ENCODE peak calls at places on chromosomes 16 and 17, in four cellular contexts. G is GM12878, S is H1, P is HepG2. C is an unnamed sample. For H3K4me1, the result is how much of the 10 kb centered on the place peaks cover.

GRCh38 chr16:87319997-87320491 is 2.9 kb upstream of the C16orf95 start:
- DNase-seq in P (no peak), G (no peak), S (no peak), C (no peak)

GRCh38 chr17:65046236-65046635 is 10.3 kb downstream of the GNA13 start:
- DNase-seq in S (no peak), P (no peak), G (no peak), C (no peak)

GRCh38 chr16:88988980-88989791 is 12.2 kb upstream of the CBFA2T3 start:
- DNase-seq in S (no peak), P (no peak), G (no peak), C (no peak)

GRCh38 chr16:2267913-2268666 is at the start of gene RNPS1:
- DNase-seq in P (peak), G (peak), S (peak), C (peak)

GRCh38 chr17:36994438-36994837 is 45.7 kb downstream of the AATF start:
- DNase-seq in G (no peak), P (no peak), S (no peak), C (no peak)

GRCh38 chr16:87725596-87726235 is 40.1 kb downstream of the KLHDC4 start:
- DNase-seq in S (no peak), G (no peak), P (no peak), C (no peak)

GRCh38 chr16:27251561-27252205 is 16.9 kb downstream of the NSMCE1 start:
- DNase-seq in G (no peak), S (no peak), P (no peak), C (no peak)

GRCh38 chr16:23057013-23057596 is 92.1 kb downstream of the USP31 start:
- DNase-seq in P (no peak), S (no peak), G (no peak), C (no peak)

GRCh38 chr16:64206877-64207276 is 915.0 kb downstream of the CDH11 start:
- DNase-seq in P (no peak), G (no peak), S (no peak), C (no peak)

GRCh38 chr16:57042157-57043111 is 49.9 kb upstream of the CPNE2 start:
- DNase-seq in S (no peak), G (peak), P (no peak), C (no peak)

GRCh38 chr16:52592216-52592592 is 45.3 kb upstream of the TOX3 start:
- DNase-seq in G (no peak), P (no peak), S (no peak), C (no peak)

GRCh38 chr17:1494203-1494602 is 1.7 kb upstream of the MYO1C start:
- DNase-seq in P (no peak), G (no peak), S (no peak), C (no peak)

GRCh38 chr16:58658796-58659211 is 25.8 kb downstream of the SLC38A7 start:
- DNase-seq in S (no peak), P (no peak), G (no peak), C (no peak)

GRCh38 chr17:5793899-5794298 is 209.6 kb upstream of the NLRP1 start:
- DNase-seq in G (no peak), S (peak), P (no peak), C (no peak)

GRCh38 chr16:69522732-69523404 is 42.9 kb upstream of the NFAT5 start:
- DNase-seq in G (no peak), S (no peak), P (peak), C (peak)

GRCh38 chr16:35562919-35563318 is 2103.5 kb downstream of the TP53TG3F start:
- DNase-seq in P (no peak), G (no peak), S (no peak), C (no peak)

DNA sequence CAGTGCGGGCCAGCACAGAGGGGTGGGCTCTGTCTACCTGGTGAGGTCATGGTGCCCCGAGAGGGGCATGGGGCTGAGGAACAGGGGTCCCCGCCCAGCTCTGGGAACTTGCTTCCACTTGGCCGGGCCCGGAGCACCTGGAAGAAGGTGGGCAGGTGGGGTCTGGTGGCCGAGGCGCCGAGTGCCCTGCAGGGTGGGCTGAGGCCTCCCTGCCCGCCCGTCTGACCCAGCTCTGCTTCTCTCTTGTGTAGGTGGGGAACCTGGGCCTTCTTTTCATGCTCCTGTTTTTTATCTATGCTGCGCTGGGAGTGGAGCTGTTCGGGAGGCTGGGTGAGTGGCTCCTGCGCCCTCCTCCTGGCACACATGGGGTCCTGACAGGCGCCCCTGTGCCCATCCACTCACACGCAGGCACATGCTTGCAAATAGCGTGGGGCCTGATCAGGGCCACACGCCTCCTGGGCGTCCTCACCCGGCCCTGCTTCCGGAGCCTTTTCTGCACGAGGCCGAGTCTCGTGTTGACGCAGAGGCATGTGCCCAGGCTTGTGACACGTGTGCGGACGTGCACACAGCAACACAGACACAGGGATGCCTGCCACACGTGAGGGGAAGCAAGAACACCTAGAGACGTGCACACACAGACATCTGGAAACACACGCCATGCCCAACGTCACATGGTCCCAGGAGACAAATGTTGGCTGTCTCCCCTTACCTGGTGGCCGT is 8.2 kb downstream of the TPSG1 start:
- DNase-seq in S (no peak), G (no peak), P (no peak), C (no peak)
- H3K4me1 ChIP-seq in S (under half), G (under half), P (under half), C (half or more)

DNA sequence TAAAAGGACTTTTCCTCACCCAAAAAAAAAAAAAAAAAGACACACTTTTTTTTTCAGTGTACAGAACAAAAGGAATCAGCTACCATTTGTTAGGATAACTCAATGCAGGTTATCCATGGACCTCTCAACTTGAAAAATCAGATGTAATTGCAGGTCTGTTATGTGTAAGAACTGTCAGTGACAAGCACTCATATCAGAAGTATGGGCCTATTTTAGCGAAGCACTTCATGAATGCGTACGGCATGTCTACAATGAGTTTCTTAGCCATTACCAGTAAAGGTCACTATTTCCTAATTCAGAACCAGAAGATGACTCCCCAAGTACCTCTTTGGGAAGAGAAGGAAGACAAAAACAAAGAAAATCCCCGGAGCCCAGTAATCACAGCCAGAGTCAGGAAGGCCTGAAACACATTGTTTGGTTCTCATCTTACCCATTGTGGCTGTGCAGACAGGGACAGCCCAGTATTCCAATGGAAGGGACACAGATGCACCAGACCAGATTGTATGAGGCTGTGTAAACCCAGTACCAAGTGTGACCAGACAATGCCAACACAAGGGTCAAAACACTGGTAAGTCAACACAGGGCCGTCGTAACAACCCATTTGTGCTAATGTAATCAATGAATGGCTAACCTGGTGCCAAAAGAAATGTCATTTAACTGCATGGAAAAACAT is 188.0 kb downstream of the PMP22 start:
- DNase-seq in P (no peak), G (no peak), S (no peak), C (no peak)
- TF ChIP-seq ATF2 in P (no peak), G (no peak), S (no peak), C (no peak)

GRCh38 chr17:78864117-78864516 is 23.5 kb upstream of the USP36 start:
- DNase-seq in G (no peak), S (no peak), P (no peak), C (no peak)
- H3K4me1 ChIP-seq in G (under half), S (under half), P (under half), C (under half)

GRCh38 chr16:6274366-6274765 is 1058.3 kb upstream of the RBFOX1 start:
- DNase-seq in G (no peak), S (no peak), P (no peak), C (no peak)
- TF ChIP-seq ATF2 in G (no peak), S (no peak), P (no peak), C (no peak)

DNA sequence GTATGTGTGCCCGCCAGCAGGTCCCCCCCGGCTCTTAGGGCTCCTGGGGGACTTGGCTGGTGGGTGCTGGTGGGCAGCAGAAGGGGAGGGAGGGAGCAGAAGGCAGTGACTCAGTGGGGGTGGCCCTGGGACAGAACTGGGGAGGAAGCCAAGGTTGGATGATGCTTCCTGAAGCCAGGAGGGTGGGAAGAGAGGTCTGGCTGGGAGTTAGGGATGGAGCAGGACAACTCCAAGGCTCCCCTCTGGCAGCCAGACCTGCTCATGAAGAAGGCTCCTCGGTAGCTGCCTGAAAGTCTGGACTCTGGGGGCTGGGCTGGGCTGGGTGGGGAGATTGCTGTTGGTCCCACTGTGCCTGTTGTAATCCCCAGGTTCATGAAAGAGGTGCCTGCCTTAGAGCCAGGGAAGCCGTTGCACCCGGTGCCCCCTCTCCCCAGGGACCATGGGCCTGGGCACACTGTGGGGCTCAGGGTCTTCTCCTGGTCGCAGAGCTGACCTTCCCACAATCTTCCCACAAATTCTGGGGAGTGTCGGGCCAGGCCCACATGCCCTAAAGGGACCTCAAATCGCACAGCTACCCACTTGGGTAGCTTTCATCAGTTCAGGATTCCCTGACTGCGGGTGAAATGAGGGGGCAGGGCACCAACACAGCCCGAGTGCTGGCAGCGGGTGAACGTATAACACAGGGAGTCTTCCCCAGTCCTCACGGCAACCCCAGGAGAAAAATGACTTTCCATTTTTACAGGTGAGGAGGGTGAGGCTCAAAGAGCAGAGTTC is 1.1 kb upstream of the PLEKHG4 start:
- DNase-seq in G (no peak), P (peak), S (no peak), C (no peak)
- H3K4me1 ChIP-seq in G (under half), P (under half), S (under half), C (under half)

DNA sequence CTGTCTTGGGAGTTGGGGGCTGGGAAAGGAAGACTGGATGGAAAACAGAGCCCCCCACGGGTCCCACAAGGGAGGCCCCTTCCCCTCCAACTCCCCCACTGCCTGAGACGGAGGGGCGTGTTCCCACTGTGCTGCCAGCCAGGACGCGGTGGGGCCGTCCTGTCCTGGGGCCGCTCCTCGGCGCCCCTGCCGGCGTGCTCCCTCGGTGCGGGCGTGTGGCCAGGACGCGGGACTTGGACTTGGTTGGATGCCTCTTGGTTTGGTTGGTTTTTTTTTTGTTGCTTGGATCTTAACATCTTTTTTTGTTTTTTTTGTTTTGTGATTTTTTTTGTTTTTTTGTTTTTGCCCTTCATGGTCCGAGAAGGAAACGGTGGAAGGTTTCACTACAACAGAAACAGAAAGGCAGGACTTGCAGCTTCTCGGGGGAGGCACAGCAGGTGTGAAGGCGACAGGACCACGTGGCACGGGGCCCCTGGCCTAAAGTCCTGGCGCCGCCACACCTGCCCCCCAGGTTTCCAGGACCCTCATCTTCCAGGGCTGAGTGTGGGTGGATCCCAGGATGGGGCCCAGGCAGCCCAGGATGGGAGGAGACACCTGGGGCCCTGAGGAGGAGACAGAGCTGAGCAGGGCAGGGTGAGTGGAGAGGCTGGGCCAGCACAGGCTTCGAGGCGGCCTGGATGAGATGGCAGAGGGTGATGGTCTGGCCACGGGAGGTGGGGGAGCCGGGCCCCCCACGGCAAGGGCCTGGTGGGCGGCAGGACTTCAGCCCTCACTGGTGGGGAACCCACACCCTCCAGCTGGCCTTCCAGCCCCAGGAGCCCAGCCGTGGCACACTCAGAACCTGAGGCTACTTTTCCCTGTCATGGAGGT is 16.1 kb downstream of the ENGASE start:
- DNase-seq in G (no peak), P (peak), S (no peak), C (peak)
- TF ChIP-seq ATF2 in G (no peak), P (no peak), S (no peak), C (no peak)

GRCh38 chr16:67157106-67157748 is 2.5 kb downstream of the TRADD start:
- DNase-seq in S (no peak), P (no peak), G (no peak), C (no peak)

GRCh38 chr16:67154578-67155304 is 3.9 kb upstream of the B3GNT9 start:
- DNase-seq in S (no peak), P (no peak), G (no peak), C (no peak)

GRCh38 chr16:67156146-67156844 is 3.4 kb downstream of the TRADD start:
- DNase-seq in S (no peak), G (no peak), P (no peak), C (no peak)

GRCh38 chr16:67157892-67158635 is 1.6 kb downstream of the TRADD start:
- DNase-seq in G (no peak), S (no peak), P (no peak), C (no peak)

GRCh38 chr16:67155305-67156145 is 4.2 kb downstream of the TRADD start:
- DNase-seq in P (peak), S (no peak), G (no peak), C (peak)
- H3K4me1 ChIP-seq in P (under half), S (under half), G (under half), C (half or more)

C was measured in K562.